ENCODE peak calls at places on chromosomes 5 and 9, in six cellular contexts. One of them, this sample, is unnamed.

GRCh38 chr5:149641000-149641576 is 59.8 kb downstream of the ARHGEF37 start:
- ATAC-seq in activated T-cell treated with anti-CD3 and anti-CD28 coated beads, Interleukin-2, amount 50 U/mL, for 4 hours: no peak
- ATAC-seq in left ventricle myocardium superior: peak
- ATAC-seq in activated naive CD8-positive, alpha-beta T cell treated with anti-CD3 and anti-CD28 coated beads, Interleukin-2, amount 50 U/mL, for 24 hours: no peak
- ATAC-seq in activated CD4-positive, alpha-beta T cell treated with anti-CD3 and anti-CD28 coated beads for 36 hours: no peak
- ATAC-seq in SK-N-SH treated with all-trans-retinoic acid at 6 μM for 48 hours: no peak
- ATAC-seq in this sample: no peak

GRCh38 chr5:14561741-14562140 is 19.9 kb upstream of the OTULINL start:
- ATAC-seq in SK-N-SH treated with all-trans-retinoic acid at 6 μM for 48 hours: no peak
- ATAC-seq in left ventricle myocardium superior: no peak
- ATAC-seq in activated T-cell treated with anti-CD3 and anti-CD28 coated beads, Interleukin-2, amount 50 U/mL, for 4 hours: no peak
- ATAC-seq in activated naive CD8-positive, alpha-beta T cell treated with anti-CD3 and anti-CD28 coated beads, Interleukin-2, amount 50 U/mL, for 24 hours: no peak
- ATAC-seq in activated CD4-positive, alpha-beta T cell treated with anti-CD3 and anti-CD28 coated beads for 36 hours: no peak
- ATAC-seq in this sample: no peak

GRCh38 chr5:66661149-66661548 is 65.0 kb downstream of the MAST4 start:
- ATAC-seq in activated naive CD8-positive, alpha-beta T cell treated with anti-CD3 and anti-CD28 coated beads, Interleukin-2, amount 50 U/mL, for 24 hours: no peak
- ATAC-seq in activated CD4-positive, alpha-beta T cell treated with anti-CD3 and anti-CD28 coated beads for 36 hours: no peak
- ATAC-seq in activated T-cell treated with anti-CD3 and anti-CD28 coated beads, Interleukin-2, amount 50 U/mL, for 4 hours: no peak
- ATAC-seq in left ventricle myocardium superior: peak
- ATAC-seq in SK-N-SH treated with all-trans-retinoic acid at 6 μM for 48 hours: no peak
- ATAC-seq in this sample: no peak

GRCh38 chr5:75524071-75524470 is 12.4 kb downstream of the POLK start:
- ATAC-seq in SK-N-SH treated with all-trans-retinoic acid at 6 μM for 48 hours: no peak
- ATAC-seq in left ventricle myocardium superior: no peak
- ATAC-seq in activated naive CD8-positive, alpha-beta T cell treated with anti-CD3 and anti-CD28 coated beads, Interleukin-2, amount 50 U/mL, for 24 hours: peak
- ATAC-seq in activated T-cell treated with anti-CD3 and anti-CD28 coated beads, Interleukin-2, amount 50 U/mL, for 4 hours: peak
- ATAC-seq in activated CD4-positive, alpha-beta T cell treated with anti-CD3 and anti-CD28 coated beads for 36 hours: peak
- ATAC-seq in this sample: peak

GRCh38 chr5:95020382-95020781 is 264.5 kb downstream of the MCTP1 start:
- ATAC-seq in activated T-cell treated with anti-CD3 and anti-CD28 coated beads, Interleukin-2, amount 50 U/mL, for 4 hours: no peak
- ATAC-seq in SK-N-SH treated with all-trans-retinoic acid at 6 μM for 48 hours: no peak
- ATAC-seq in activated naive CD8-positive, alpha-beta T cell treated with anti-CD3 and anti-CD28 coated beads, Interleukin-2, amount 50 U/mL, for 24 hours: no peak
- ATAC-seq in activated CD4-positive, alpha-beta T cell treated with anti-CD3 and anti-CD28 coated beads for 36 hours: no peak
- ATAC-seq in left ventricle myocardium superior: no peak
- ATAC-seq in this sample: no peak

GRCh38 chr5:91243286-91243685 is 139.8 kb downstream of the ARRDC3 start:
- ATAC-seq in activated T-cell treated with anti-CD3 and anti-CD28 coated beads, Interleukin-2, amount 50 U/mL, for 4 hours: no peak
- ATAC-seq in left ventricle myocardium superior: no peak
- ATAC-seq in SK-N-SH treated with all-trans-retinoic acid at 6 μM for 48 hours: no peak
- ATAC-seq in activated naive CD8-positive, alpha-beta T cell treated with anti-CD3 and anti-CD28 coated beads, Interleukin-2, amount 50 U/mL, for 24 hours: no peak
- ATAC-seq in activated CD4-positive, alpha-beta T cell treated with anti-CD3 and anti-CD28 coated beads for 36 hours: no peak
- ATAC-seq in this sample: no peak

GRCh38 chr5:98320317-98320716 is 453.1 kb upstream of the RGMB start:
- ATAC-seq in activated T-cell treated with anti-CD3 and anti-CD28 coated beads, Interleukin-2, amount 50 U/mL, for 4 hours: no peak
- ATAC-seq in left ventricle myocardium superior: no peak
- ATAC-seq in activated naive CD8-positive, alpha-beta T cell treated with anti-CD3 and anti-CD28 coated beads, Interleukin-2, amount 50 U/mL, for 24 hours: no peak
- ATAC-seq in activated CD4-positive, alpha-beta T cell treated with anti-CD3 and anti-CD28 coated beads for 36 hours: no peak
- ATAC-seq in SK-N-SH treated with all-trans-retinoic acid at 6 μM for 48 hours: no peak
- ATAC-seq in this sample: peak

GRCh38 chr9:86485359-86485758 is 131.1 kb upstream of the TUT7 start:
- ATAC-seq in activated T-cell treated with anti-CD3 and anti-CD28 coated beads, Interleukin-2, amount 50 U/mL, for 4 hours: no peak
- ATAC-seq in left ventricle myocardium superior: no peak
- ATAC-seq in activated CD4-positive, alpha-beta T cell treated with anti-CD3 and anti-CD28 coated beads for 36 hours: peak
- ATAC-seq in activated naive CD8-positive, alpha-beta T cell treated with anti-CD3 and anti-CD28 coated beads, Interleukin-2, amount 50 U/mL, for 24 hours: peak
- ATAC-seq in SK-N-SH treated with all-trans-retinoic acid at 6 μM for 48 hours: no peak
- ATAC-seq in this sample: no peak

This sample was measured in stimulated activated memory B cell treated with anti-CD40 and anti-IgM and Interleukin-4, amounts not matched to agents 10 μg/mL and 1 μg/mL and 100 μg/mL, for 72 hours.